ENCODE peak calls at places on chromosomes 16 and 17, in five cellular contexts. P is effector memory CD4-positive, alpha-beta T cell; T is cardiac muscle cell; U is tibial artery; A is CD8-positive, alpha-beta memory T cell. I is an unnamed sample. For H3K4me1 and H3K9me3, the result is how much of the 10 kb centered on the place peaks cover.

GRCh38 chr17:79231766-79232287 is 157.2 kb downstream of the ENGASE start:
- DNase-seq in P (no peak), T (no peak), U (no peak), A (no peak), I (no peak)

GRCh38 chr16:16086653-16087446 is 136.4 kb downstream of the ABCC6 start:
- DNase-seq in P (no peak), T (no peak), U (no peak), A (no peak), I (no peak)

GRCh38 chr17:51508048-51508447 is 247.7 kb downstream of the UTP18 start:
- DNase-seq in P (no peak), T (no peak), U (no peak), A (no peak), I (no peak)

GRCh38 chr16:68075980-68076379 is 9.2 kb upstream of the NFATC3 start:
- DNase-seq in P (no peak), T (no peak), U (no peak), A (no peak), I (no peak)

GRCh38 chr17:41324180-41325075 is 8.9 kb upstream of the KRTAP17-1 start:
- DNase-seq in P (no peak), T (peak), U (no peak), A (no peak), I (no peak)

GRCh38 chr16:88634141-88634993 is 4.0 kb upstream of the IL17C start:
- DNase-seq in P (peak), T (no peak), U (no peak), A (peak), I (no peak)

GRCh38 chr16:19375561-19376158 is 42.0 kb upstream of the TMC5 start:
- DNase-seq in P (no peak), T (peak), U (no peak), A (no peak), I (peak)

GRCh38 chr16:30838876-30839471 is 52.0 kb upstream of the ZNF629 start:
- DNase-seq in P (no peak), T (no peak), U (no peak), A (no peak), I (no peak)

GRCh38 chr16:12703935-12704334 is 99.8 kb downstream of the CPPED1 start:
- DNase-seq in P (no peak), T (no peak), U (no peak), A (no peak), I (no peak)

GRCh38 chr16:27237229-27238015 is 31.1 kb downstream of the NSMCE1 start:
- DNase-seq in P (peak), T (no peak), U (peak), A (peak), I (no peak)

GRCh38 chr16:87790278-87791023 is 24.7 kb upstream of the KLHDC4 start:
- DNase-seq in P (no peak), T (no peak), U (peak), A (no peak), I (peak)

GRCh38 chr16:86225905-86226371 is 284.4 kb upstream of the FOXF1 start:
- DNase-seq in P (no peak), T (no peak), U (no peak), A (no peak), I (no peak)

GRCh38 chr17:17137731-17138585 is 68.2 kb downstream of the PLD6 start:
- DNase-seq in P (no peak), T (no peak), U (no peak), A (no peak), I (no peak)

GRCh38 chr17:56751145-56751743 is 82.5 kb downstream of the C17orf67 start:
- DNase-seq in P (no peak), T (no peak), U (no peak), A (no peak), I (no peak)

GRCh38 chr17:488993-489757 is 136.6 kb upstream of the RPH3AL start:
- DNase-seq in P (peak), T (peak), U (no peak), A (no peak), I (no peak)

GRCh38 chr16:4404967-4405696 is 11.3 kb downstream of the CORO7 start:
- DNase-seq in P (no peak), T (no peak), U (no peak), A (no peak), I (no peak)

GRCh38 chr16:50386819-50387218 is 18.0 kb upstream of the BRD7 start:
- DNase-seq in P (no peak), T (no peak), U (no peak), A (no peak), I (no peak)

GRCh38 chr16:69773255-69773947 is 11.3 kb downstream of the WWP2 start:
- DNase-seq in P (no peak), T (no peak), U (no peak), A (no peak), I (no peak)

GRCh38 chr16:27326738-27327585 is 13.2 kb downstream of the IL4R start:
- DNase-seq in P (peak), T (peak), U (peak), A (no peak), I (peak)

GRCh38 chr16:48507346-48507745 is 102.6 kb downstream of the N4BP1 start:
- DNase-seq in P (no peak), T (no peak), U (no peak), A (no peak), I (no peak)

GRCh38 chr16:57785385-57785784 is 16.9 kb downstream of the KIFC3 start:
- DNase-seq in P (no peak), T (no peak), U (peak), A (no peak), I (no peak)

GRCh38 chr17:46169913-46170312 is 23.3 kb downstream of the KANSL1 start:
- DNase-seq in P (no peak), T (no peak), U (no peak), A (no peak), I (no peak)

GRCh38 chr16:82701302-82702022 is 74.7 kb downstream of the CDH13 start:
- DNase-seq in P (no peak), T (no peak), U (no peak), A (no peak), I (no peak)

GRCh38 chr16:82603784-82604411 is 22.9 kb upstream of the CDH13 start:
- DNase-seq in P (no peak), T (peak), U (peak), A (no peak), I (peak)

GRCh38 chr17:45646288-45646988 is 137.7 kb upstream of the CRHR1 start:
- DNase-seq in P (no peak), T (no peak), U (peak), A (no peak), I (peak)

GRCh38 chr17:80349437-80350160 is 65.4 kb upstream of the ENDOV start:
- DNase-seq in P (no peak), T (no peak), U (peak), A (no peak), I (no peak)

GRCh38 chr17:3318336-3318735 is 20.2 kb upstream of the OR3A1 start:
- DNase-seq in P (no peak), T (no peak), U (no peak), A (no peak), I (no peak)

GRCh38 chr17:77323413-77324171 is 182.8 kb downstream of the SEC14L1 start:
- DNase-seq in P (no peak), T (no peak), U (peak), A (no peak), I (no peak)

GRCh38 chr17:10698116-10698818 is 873 bp downstream of the ADPRM start:
- DNase-seq in P (no peak), T (no peak), U (no peak), A (no peak), I (peak)

GRCh38 chr17:76704799-76705198 is 6.0 kb downstream of the MXRA7 start:
- DNase-seq in P (no peak), T (no peak), U (no peak), A (no peak), I (no peak)

GRCh38 chr17:15261063-15261817 is 3.9 kb downstream of the PMP22 start:
- DNase-seq in P (no peak), T (peak), U (peak), A (no peak), I (no peak)

GRCh38 chr16:11034005-11034404 is 89.6 kb downstream of the CLEC16A start:
- DNase-seq in P (no peak), T (no peak), U (no peak), A (no peak), I (no peak)

GRCh38 chr16:30924797-30925645 is 1.6 kb downstream of the FBXL19 start:
- DNase-seq in P (no peak), T (no peak), U (no peak), A (no peak), I (no peak)

GRCh38 chr16:48384982-48385271 is 286 bp downstream of the SIAH1 start:
- DNase-seq in P (no peak), T (no peak), U (no peak), A (no peak), I (peak)

GRCh38 chr16:50338371-50339231 is 30.2 kb downstream of the BRD7 start:
- DNase-seq in P (no peak), T (no peak), U (no peak), A (peak), I (no peak)

GRCh38 chr16:70592106-70592571 is 54.2 kb upstream of the IL34 start:
- DNase-seq in P (no peak), T (no peak), U (peak), A (no peak), I (no peak)

GRCh38 chr17:66322764-66323163 is 20.4 kb downstream of the PRKCA start:
- DNase-seq in P (no peak), T (no peak), U (no peak), A (no peak), I (no peak)

GRCh38 chr17:40534431-40535189 is 30.7 kb downstream of the CCR7 start:
- DNase-seq in P (no peak), T (peak), U (no peak), A (no peak), I (no peak)

DNA sequence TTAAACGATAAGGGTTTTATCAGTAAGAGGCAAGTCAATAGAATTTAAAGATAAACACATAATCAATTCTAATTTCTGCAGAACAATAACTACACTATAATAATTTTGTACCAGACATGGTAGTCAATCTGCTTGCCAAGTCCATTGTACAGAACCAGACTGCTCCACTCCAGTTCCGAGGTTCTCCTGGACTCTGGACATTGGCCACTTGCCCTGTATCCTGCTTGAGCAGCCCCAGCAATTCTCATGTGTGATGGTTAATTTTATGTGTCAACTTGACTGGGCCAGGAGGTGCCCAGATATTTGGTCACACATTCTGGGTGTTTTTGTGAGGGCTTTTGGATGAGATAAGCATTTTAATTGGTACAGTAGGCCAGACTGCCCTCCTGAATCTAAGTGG is 384.6 kb downstream of the SLC39A11 start:
- DNase-seq in P (no peak), T (no peak), U (no peak), A (no peak), I (no peak)
- H3K4me1 ChIP-seq in P (under half), T (under half), U (under half), A (under half), I (under half)

GRCh38 chr17:74137416-74137815 is 66.1 kb upstream of the RPL38 start:
- DNase-seq in P (no peak), T (no peak), U (no peak), A (no peak), I (no peak)

GRCh38 chr17:74140282-74140681 is 63.2 kb upstream of the RPL38 start:
- DNase-seq in P (no peak), T (no peak), U (no peak), A (no peak), I (no peak)

GRCh38 chr17:74141612-74142011 is 61.9 kb upstream of the RPL38 start:
- DNase-seq in P (no peak), T (no peak), U (no peak), A (no peak), I (no peak)

GRCh38 chr17:74135391-74136167 is 67.9 kb upstream of the RPL38 start:
- DNase-seq in P (no peak), T (no peak), U (peak), A (no peak), I (no peak)

GRCh38 chr17:74139120-74139519 is 64.4 kb upstream of the RPL38 start:
- DNase-seq in P (no peak), T (no peak), U (no peak), A (no peak), I (no peak)
- H3K9me3 ChIP-seq in P (under half), T (under half), U (under half), A (under half), I (under half)

DNA sequence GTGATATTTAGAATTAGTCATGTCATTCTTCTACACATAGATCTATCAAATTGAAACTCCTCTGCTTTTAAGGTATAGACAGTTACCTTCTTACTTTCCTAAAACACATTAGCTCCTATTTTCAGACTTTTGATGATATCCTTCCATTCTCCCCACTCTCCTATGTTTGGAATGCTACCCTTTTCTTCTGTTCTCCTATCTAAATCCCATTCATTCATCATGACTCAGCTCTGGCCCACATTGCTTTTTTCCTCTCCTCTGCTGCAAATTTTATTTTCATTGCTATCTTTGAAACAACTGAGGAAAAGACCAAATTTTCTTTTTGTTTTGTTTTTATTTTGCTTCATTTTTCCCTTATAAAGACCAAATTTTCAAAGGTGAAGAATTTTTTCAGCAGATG is 145.4 kb downstream of the SSH2 start:
- DNase-seq in P (no peak), T (no peak), U (no peak), A (no peak), I (no peak)
- H3K27ac ChIP-seq in P (no peak), T (no peak), U (no peak), A (no peak), I (no peak)

GRCh38 chr17:7215652-7216139 is 3.9 kb downstream of the DLG4 start:
- DNase-seq in P (no peak), T (no peak), U (no peak), A (no peak), I (no peak)
- H3K4me1 ChIP-seq in P (under half), T (under half), U (half or more), A (half or more), I (under half)

DNA sequence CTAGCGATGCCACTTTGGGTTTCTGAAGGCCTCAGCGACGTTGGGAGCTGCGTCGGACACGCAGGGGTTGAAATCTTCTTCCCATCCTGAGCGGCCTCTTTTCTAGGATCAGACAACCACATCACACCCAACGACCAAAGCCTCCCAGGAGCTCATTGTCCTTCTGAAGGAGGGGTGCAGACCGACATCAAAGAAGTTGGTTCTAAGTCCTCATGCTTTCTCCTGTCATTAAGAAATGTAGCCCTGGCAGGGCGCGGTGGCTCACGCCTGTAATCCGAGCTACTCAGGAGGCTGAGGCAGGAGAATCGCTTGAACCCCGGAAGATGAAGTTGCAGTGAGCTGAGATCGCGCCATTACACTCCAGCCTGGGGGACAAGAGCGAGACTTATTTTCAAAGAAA is 1681.9 kb downstream of the TP53TG3F start:
- DNase-seq in P (no peak), T (no peak), U (peak), A (no peak), I (no peak)
- H3K9me3 ChIP-seq in P (under half), T (under half), U (under half), A (under half), I (under half)

DNA sequence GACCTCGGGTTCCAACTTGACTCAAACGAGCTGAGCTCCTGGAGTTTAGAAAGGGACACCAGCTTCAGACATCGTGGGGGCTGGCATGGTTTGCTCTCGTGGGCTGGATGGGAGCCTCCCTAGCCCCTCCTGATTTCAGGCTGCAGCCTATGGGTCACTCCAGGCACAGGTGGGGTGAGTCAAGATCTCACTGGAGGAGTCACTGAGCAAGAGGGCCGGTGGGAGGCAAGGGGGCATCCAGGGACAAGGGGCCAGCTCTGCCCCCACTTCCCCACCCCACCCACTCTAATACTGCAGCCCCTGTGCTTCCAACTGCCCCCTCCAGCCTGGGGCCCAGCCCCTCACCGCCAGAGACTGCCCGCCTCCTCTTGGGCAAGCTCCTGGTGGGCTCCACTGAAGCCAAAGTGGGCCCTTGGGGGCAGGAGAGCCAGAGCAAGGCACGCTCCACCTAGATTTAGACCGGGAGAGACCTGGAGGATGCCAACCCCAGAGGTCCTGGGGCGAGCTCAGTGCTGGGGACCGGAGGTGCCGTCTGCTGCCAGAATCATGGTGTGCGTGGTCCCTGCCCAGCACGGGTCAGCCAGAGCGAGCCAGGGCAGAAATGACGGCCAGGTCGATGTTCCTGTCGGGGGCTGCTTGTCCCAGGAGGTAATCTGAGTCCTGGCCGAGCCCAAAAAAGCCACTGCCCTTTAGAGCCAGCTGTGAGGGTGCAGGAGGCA is 6.4 kb downstream of the SLC16A3 start:
- DNase-seq in P (no peak), T (no peak), U (no peak), A (no peak), I (no peak)
- H3K27ac ChIP-seq in P (no peak), T (peak), U (no peak), A (peak), I (no peak)

DNA sequence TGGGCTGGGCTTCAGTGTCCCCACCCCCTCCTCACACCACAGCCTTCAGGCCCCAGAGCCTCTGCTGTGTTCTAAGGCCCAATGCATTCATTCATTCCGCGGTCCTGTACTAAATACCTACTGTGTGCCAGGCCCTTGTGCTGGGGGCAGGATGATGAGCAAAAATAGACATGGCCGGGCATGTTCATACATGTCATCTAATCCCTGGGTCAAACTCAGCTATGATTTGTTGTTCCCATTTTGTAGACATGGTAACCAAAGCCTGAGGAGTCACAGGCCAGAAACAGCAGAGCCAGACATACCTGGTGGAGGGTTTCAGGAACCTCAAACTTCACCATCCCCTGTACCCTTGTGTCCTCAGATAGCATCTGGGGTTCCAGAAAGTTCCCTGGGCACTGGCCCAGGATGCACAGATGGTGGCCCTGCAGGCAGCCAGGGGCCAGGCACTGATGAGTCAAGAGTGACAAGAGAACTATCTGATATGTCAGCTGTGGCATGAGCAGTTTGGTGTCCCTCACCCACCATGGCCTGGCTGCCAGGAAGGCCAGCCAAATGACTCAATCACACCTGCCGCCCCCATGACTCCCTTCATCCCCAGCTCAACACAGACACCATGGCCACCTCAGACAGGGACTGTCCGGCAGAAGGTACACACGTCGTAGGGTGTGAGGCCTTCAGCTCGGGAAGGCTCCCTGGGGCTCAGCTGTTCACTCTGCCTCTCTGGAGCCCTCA is 2.7 kb upstream of the RRAD start:
- DNase-seq in P (no peak), T (no peak), U (no peak), A (no peak), I (peak)
- H3K4me1 ChIP-seq in P (under half), T (under half), U (half or more), A (under half), I (under half)

GRCh38 chr16:25317732-25318316 is 60.2 kb upstream of the ZKSCAN2 start:
- DNase-seq in P (no peak), T (no peak), U (no peak), A (no peak), I (no peak)
- H3K9me3 ChIP-seq in P (under half), T (under half), U (under half), A (under half), I (under half)